ENCODE peak calls at places on chromosome 11, in five cellular contexts. Z is right cardiac atrium; B is CD8-positive, alpha-beta T cell; S is body of pancreas; M is effector memory CD8-positive, alpha-beta T cell. Q is an unnamed sample.

GRCh38 chr11:71488968-71489265 is 35.9 kb downstream of the NADSYN1 start:
- ATAC-seq in Z (no peak), B (no peak), S (no peak), M (no peak), Q (peak)

GRCh38 chr11:134040386-134041297 is 28.2 kb upstream of the JAM3 start:
- ATAC-seq in Z (no peak), B (no peak), S (no peak), M (no peak), Q (no peak)

GRCh38 chr11:93850585-93851018 is at the start of gene VSTM5:
- ATAC-seq in Z (no peak), B (no peak), S (no peak), M (no peak), Q (no peak)

GRCh38 chr11:88345949-88346348 is 8.4 kb upstream of the CTSC start:
- ATAC-seq in Z (no peak), B (no peak), S (no peak), M (no peak), Q (no peak)

GRCh38 chr11:16763746-16764145 is 25.3 kb downstream of the C11orf58 start:
- ATAC-seq in Z (no peak), B (no peak), S (no peak), M (no peak), Q (no peak)

GRCh38 chr11:71202598-71202944 is 49.8 kb downstream of the SHANK2 start:
- ATAC-seq in Z (no peak), B (no peak), S (no peak), M (no peak), Q (no peak)

GRCh38 chr11:7004482-7004881 is 15.7 kb downstream of the ZNF214 start:
- ATAC-seq in Z (peak), B (no peak), S (no peak), M (no peak), Q (no peak)

GRCh38 chr11:118202599-118203422 is 22.0 kb downstream of the JAML start:
- ATAC-seq in Z (no peak), B (peak), S (peak), M (peak), Q (no peak)

GRCh38 chr11:93113824-93114223 is 84.0 kb downstream of the SLC36A4 start:
- ATAC-seq in Z (no peak), B (no peak), S (no peak), M (no peak), Q (no peak)

GRCh38 chr11:108278954-108279353 is 56.1 kb downstream of the ATM start:
- ATAC-seq in Z (no peak), B (no peak), S (no peak), M (no peak), Q (no peak)

GRCh38 chr11:120305286-120305685 is 19.8 kb upstream of the TLCD5 start:
- ATAC-seq in Z (no peak), B (no peak), S (no peak), M (no peak), Q (no peak)

GRCh38 chr11:106956887-106957505 is 61.3 kb downstream of the GUCY1A2 start:
- ATAC-seq in Z (no peak), B (no peak), S (no peak), M (no peak), Q (no peak)

GRCh38 chr11:35518766-35519165 is 6.7 kb downstream of the PAMR1 start:
- ATAC-seq in Z (no peak), B (no peak), S (no peak), M (no peak), Q (no peak)

GRCh38 chr11:68962527-68963250 is 18.1 kb downstream of the MRGPRD start:
- ATAC-seq in Z (no peak), B (peak), S (no peak), M (peak), Q (peak)

GRCh38 chr11:3091846-3092602 is 34.8 kb upstream of the CARS1 start:
- ATAC-seq in Z (peak), B (peak), S (peak), M (peak), Q (peak)

GRCh38 chr11:126477526-126478275 is 122.2 kb downstream of the ST3GAL4 start:
- ATAC-seq in Z (no peak), B (no peak), S (no peak), M (peak), Q (peak)

GRCh38 chr11:77136784-77137420 is 8.9 kb downstream of the MYO7A start:
- ATAC-seq in Z (no peak), B (no peak), S (no peak), M (no peak), Q (no peak)

GRCh38 chr11:34788642-34789041 is 127.5 kb downstream of the APIP start:
- ATAC-seq in Z (no peak), B (no peak), S (no peak), M (no peak), Q (no peak)

GRCh38 chr11:117716652-117717440 is 80.2 kb downstream of the DSCAML1 start:
- ATAC-seq in Z (peak), B (no peak), S (no peak), M (no peak), Q (no peak)

GRCh38 chr11:26930518-26931247 is 63.2 kb upstream of the FIBIN start:
- ATAC-seq in Z (no peak), B (no peak), S (no peak), M (no peak), Q (no peak)

GRCh38 chr11:123504401-123504800 is 74.3 kb downstream of the GRAMD1B start:
- ATAC-seq in Z (no peak), B (no peak), S (no peak), M (no peak), Q (no peak)

GRCh38 chr11:116533186-116533825 is 239.5 kb downstream of the BUD13 start:
- ATAC-seq in Z (no peak), B (no peak), S (no peak), M (no peak), Q (no peak)

GRCh38 chr11:130155106-130155505 is 4.5 kb upstream of the ST14 start:
- ATAC-seq in Z (no peak), B (no peak), S (no peak), M (no peak), Q (no peak)

GRCh38 chr11:44509291-44509690 is 56.2 kb upstream of the CD82 start:
- ATAC-seq in Z (no peak), B (no peak), S (no peak), M (no peak), Q (no peak)

GRCh38 chr11:36008576-36008975 is 64.7 kb downstream of the LDLRAD3 start:
- ATAC-seq in Z (peak), B (no peak), S (no peak), M (no peak), Q (no peak)

GRCh38 chr11:15780837-15781236 is 575.5 kb downstream of the SOX6 start:
- ATAC-seq in Z (no peak), B (no peak), S (no peak), M (no peak), Q (no peak)

GRCh38 chr11:16001899-16002426 is 354.4 kb downstream of the SOX6 start:
- ATAC-seq in Z (peak), B (no peak), S (peak), M (no peak), Q (no peak)

GRCh38 chr11:129354688-129355087 is 21.0 kb upstream of the BARX2 start:
- ATAC-seq in Z (no peak), B (no peak), S (no peak), M (no peak), Q (no peak)

GRCh38 chr11:71940561-71941219 is 11.8 kb downstream of the RNF121 start:
- ATAC-seq in Z (no peak), B (no peak), S (no peak), M (no peak), Q (no peak)

Q was measured in stimulated activated memory B cell treated with anti-CD40 and anti-IgM and Interleukin-4, amounts not matched to agents 10 μg/mL and 1 μg/mL and 100 μg/mL, for 72 hours.